ENCODE peak calls at places on chromosomes 2 and 18, in eight cellular contexts. One of them, this sample, is unnamed.

GRCh38 chr2:112152476-112153178 is 14.4 kb downstream of the FBLN7 start:
- DNase-seq in sigmoid colon: no peak
- DNase-seq in right lobe of liver: no peak
- DNase-seq in ovary: no peak
- DNase-seq in K562: no peak
- DNase-seq in tibial nerve: no peak
- DNase-seq in stomach: peak; percentile 11
- DNase-seq in heart left ventricle: no peak
- DNase-seq in this sample: no peak

GRCh38 chr2:72837171-72837570 is 11.3 kb upstream of the EXOC6B start:
- DNase-seq in sigmoid colon: no peak
- DNase-seq in right lobe of liver: no peak
- DNase-seq in ovary: no peak
- DNase-seq in K562: no peak
- DNase-seq in tibial nerve: no peak
- DNase-seq in stomach: no peak
- DNase-seq in heart left ventricle: no peak
- DNase-seq in this sample: no peak

GRCh38 chr2:134465228-134465627 is 211.4 kb downstream of the MGAT5 start:
- DNase-seq in sigmoid colon: no peak
- DNase-seq in right lobe of liver: no peak
- DNase-seq in ovary: no peak
- DNase-seq in K562: no peak
- DNase-seq in tibial nerve: no peak
- DNase-seq in stomach: peak; percentile 15
- DNase-seq in heart left ventricle: no peak
- DNase-seq in this sample: no peak

GRCh38 chr2:203835420-203835819 is 32.2 kb upstream of the CTLA4 start:
- DNase-seq in sigmoid colon: no peak
- DNase-seq in right lobe of liver: no peak
- DNase-seq in ovary: no peak
- DNase-seq in K562: no peak
- DNase-seq in tibial nerve: no peak
- DNase-seq in stomach: no peak
- DNase-seq in heart left ventricle: no peak
- DNase-seq in this sample: no peak

GRCh38 chr2:64482765-64483504 is 29.0 kb downstream of the LGALSL start:
- DNase-seq in sigmoid colon: no peak
- DNase-seq in right lobe of liver: no peak
- DNase-seq in ovary: no peak
- DNase-seq in K562: no peak
- DNase-seq in tibial nerve: no peak
- DNase-seq in stomach: peak; percentile 44
- DNase-seq in heart left ventricle: no peak
- DNase-seq in this sample: no peak

GRCh38 chr2:179429060-179429471 is 164.4 kb upstream of the SESTD1 start:
- DNase-seq in sigmoid colon: no peak
- DNase-seq in right lobe of liver: no peak
- DNase-seq in ovary: peak; percentile 29
- DNase-seq in K562: no peak
- DNase-seq in tibial nerve: no peak
- DNase-seq in stomach: no peak
- DNase-seq in heart left ventricle: no peak
- DNase-seq in this sample: no peak

GRCh38 chr2:86216577-86217555 is 17.6 kb downstream of the MRPL35 start:
- DNase-seq in sigmoid colon: no peak
- DNase-seq in right lobe of liver: no peak
- DNase-seq in ovary: no peak
- DNase-seq in K562: peak; percentile 44
- DNase-seq in tibial nerve: no peak
- DNase-seq in stomach: no peak
- DNase-seq in heart left ventricle: no peak
- DNase-seq in this sample: peak; percentile 63

GRCh38 chr2:109144271-109144670 is 15.3 kb downstream of the SH3RF3 start:
- DNase-seq in sigmoid colon: no peak
- DNase-seq in right lobe of liver: no peak
- DNase-seq in ovary: no peak
- DNase-seq in K562: no peak
- DNase-seq in tibial nerve: no peak
- DNase-seq in stomach: no peak
- DNase-seq in heart left ventricle: no peak
- DNase-seq in this sample: no peak

GRCh38 chr2:221063568-221063967 is 508.5 kb downstream of the EPHA4 start:
- DNase-seq in sigmoid colon: no peak
- DNase-seq in right lobe of liver: no peak
- DNase-seq in ovary: no peak
- DNase-seq in K562: no peak
- DNase-seq in tibial nerve: no peak
- DNase-seq in stomach: no peak
- DNase-seq in heart left ventricle: no peak
- DNase-seq in this sample: no peak

GRCh38 chr2:25877431-25878360 is 591 bp downstream of the ASXL2 start:
- DNase-seq in sigmoid colon: peak; percentile 74
- DNase-seq in right lobe of liver: peak; percentile 67
- DNase-seq in ovary: peak; percentile 58
- DNase-seq in K562: peak; percentile 55
- DNase-seq in tibial nerve: no peak
- DNase-seq in stomach: peak; percentile 49
- DNase-seq in heart left ventricle: peak; percentile 48
- DNase-seq in this sample: peak; percentile 79

GRCh38 chr2:14866953-14867352 is 234.4 kb downstream of the LRATD1 start:
- DNase-seq in sigmoid colon: no peak
- DNase-seq in right lobe of liver: no peak
- DNase-seq in ovary: no peak
- DNase-seq in K562: no peak
- DNase-seq in tibial nerve: no peak
- DNase-seq in stomach: no peak
- DNase-seq in heart left ventricle: no peak
- DNase-seq in this sample: no peak

GRCh38 chr18:62763101-62763521 is 47.8 kb downstream of the PHLPP1 start:
- DNase-seq in sigmoid colon: no peak
- DNase-seq in right lobe of liver: no peak
- DNase-seq in ovary: no peak
- DNase-seq in K562: no peak
- DNase-seq in tibial nerve: no peak
- DNase-seq in stomach: no peak
- DNase-seq in heart left ventricle: no peak
- DNase-seq in this sample: no peak

GRCh38 chr18:36200354-36200771 is 13.1 kb downstream of the MOCOS start:
- DNase-seq in sigmoid colon: no peak
- DNase-seq in right lobe of liver: no peak
- DNase-seq in ovary: no peak
- DNase-seq in K562: peak; percentile 73
- DNase-seq in tibial nerve: no peak
- DNase-seq in stomach: no peak
- DNase-seq in heart left ventricle: no peak
- DNase-seq in this sample: no peak

GRCh38 chr18:31723998-31724711 is 36.5 kb downstream of the SLC25A52 start:
- DNase-seq in sigmoid colon: peak; percentile 65
- DNase-seq in right lobe of liver: peak; percentile 86
- DNase-seq in ovary: peak; percentile 56
- DNase-seq in K562: no peak
- DNase-seq in tibial nerve: no peak
- DNase-seq in stomach: peak; percentile 57
- DNase-seq in heart left ventricle: peak; percentile 24
- DNase-seq in this sample: no peak

GRCh38 chr2:69615969-69616368 is 27.6 kb downstream of the AAK1 start:
- DNase-seq in sigmoid colon: no peak
- DNase-seq in right lobe of liver: no peak
- DNase-seq in ovary: no peak
- DNase-seq in K562: no peak
- DNase-seq in tibial nerve: no peak
- DNase-seq in stomach: no peak
- DNase-seq in heart left ventricle: no peak
- DNase-seq in this sample: no peak

GRCh38 chr2:62939735-62940491 is 110.7 kb upstream of the OTX1 start:
- DNase-seq in sigmoid colon: no peak
- DNase-seq in right lobe of liver: no peak
- DNase-seq in ovary: no peak
- DNase-seq in K562: no peak
- DNase-seq in tibial nerve: no peak
- DNase-seq in stomach: no peak
- DNase-seq in heart left ventricle: no peak
- DNase-seq in this sample: no peak

GRCh38 chr2:178109813-178110212 is 2.4 kb upstream of the RBM45 start:
- DNase-seq in sigmoid colon: no peak
- DNase-seq in right lobe of liver: no peak
- DNase-seq in ovary: no peak
- DNase-seq in K562: peak; percentile 33
- DNase-seq in tibial nerve: no peak
- DNase-seq in stomach: no peak
- DNase-seq in heart left ventricle: no peak
- DNase-seq in this sample: peak; percentile 64

DNA sequence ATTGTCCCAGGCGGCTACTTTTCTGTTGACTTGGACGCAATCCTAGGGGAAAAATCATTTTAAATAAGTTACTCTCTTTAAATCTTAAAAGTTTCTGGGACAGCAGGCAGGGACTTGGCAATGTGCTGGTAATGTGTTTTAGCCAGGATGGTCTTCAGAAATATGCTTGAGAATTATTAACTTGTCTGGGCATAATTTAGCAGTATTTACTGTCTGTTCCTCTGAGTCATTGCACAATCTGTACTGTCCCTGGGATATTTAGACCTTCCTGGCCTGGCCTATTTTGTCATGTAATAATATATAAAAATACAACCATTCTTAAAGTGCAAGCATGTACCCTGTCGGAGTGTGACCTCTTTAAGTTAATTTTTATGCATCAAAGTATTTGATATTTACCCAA is 388.6 kb upstream of the FANCL start:
- DNase-seq in sigmoid colon: no peak
- DNase-seq in right lobe of liver: no peak
- DNase-seq in ovary: no peak
- DNase-seq in K562: no peak
- DNase-seq in tibial nerve: no peak
- DNase-seq in stomach: no peak
- DNase-seq in heart left ventricle: no peak
- DNase-seq in this sample: no peak
- TF ChIP-seq CTCF in sigmoid colon: no peak
- TF ChIP-seq CTCF in right lobe of liver: no peak
- TF ChIP-seq CTCF in ovary: no peak
- TF ChIP-seq CTCF in K562: no peak
- TF ChIP-seq CTCF in tibial nerve: no peak
- TF ChIP-seq CTCF in stomach: no peak
- TF ChIP-seq CTCF in heart left ventricle: no peak
- TF ChIP-seq CTCF in this sample: no peak

GRCh38 chr2:130836501-130837174 is at the start of gene ARHGEF4:
- DNase-seq in sigmoid colon: no peak
- DNase-seq in right lobe of liver: peak; percentile 76
- DNase-seq in ovary: no peak
- DNase-seq in K562: peak; percentile 87
- DNase-seq in tibial nerve: no peak
- DNase-seq in stomach: peak; percentile 70
- DNase-seq in heart left ventricle: no peak
- DNase-seq in this sample: peak; percentile 56

GRCh38 chr2:130837175-130837810 is 579 bp downstream of the ARHGEF4 start:
- DNase-seq in sigmoid colon: no peak
- DNase-seq in right lobe of liver: no peak
- DNase-seq in ovary: no peak
- DNase-seq in K562: no peak
- DNase-seq in tibial nerve: no peak
- DNase-seq in stomach: no peak
- DNase-seq in heart left ventricle: no peak
- DNase-seq in this sample: no peak

GRCh38 chr2:130835766-130836015 is 1.0 kb upstream of the ARHGEF4 start:
- DNase-seq in sigmoid colon: peak; percentile 34
- DNase-seq in right lobe of liver: no peak
- DNase-seq in ovary: no peak
- DNase-seq in K562: no peak
- DNase-seq in tibial nerve: no peak
- DNase-seq in stomach: no peak
- DNase-seq in heart left ventricle: no peak
- DNase-seq in this sample: no peak

GRCh38 chr2:130839011-130839780 is 2.5 kb downstream of the ARHGEF4 start:
- DNase-seq in sigmoid colon: no peak
- DNase-seq in right lobe of liver: no peak
- DNase-seq in ovary: no peak
- DNase-seq in K562: no peak
- DNase-seq in tibial nerve: no peak
- DNase-seq in stomach: no peak
- DNase-seq in heart left ventricle: no peak
- DNase-seq in this sample: no peak

GRCh38 chr2:130837811-130838565 is 1.3 kb downstream of the ARHGEF4 start:
- DNase-seq in sigmoid colon: no peak
- DNase-seq in right lobe of liver: no peak
- DNase-seq in ovary: no peak
- DNase-seq in K562: no peak
- DNase-seq in tibial nerve: no peak
- DNase-seq in stomach: no peak
- DNase-seq in heart left ventricle: no peak
- DNase-seq in this sample: no peak
- H3K4me3 ChIP-seq in sigmoid colon: no peak overlapping the region
- H3K4me3 ChIP-seq in right lobe of liver: no peak overlapping the region
- H3K4me3 ChIP-seq in ovary: no peak overlapping the region
- H3K4me3 ChIP-seq in K562: no peak overlapping the region
- H3K4me3 ChIP-seq in tibial nerve: peak overlapping the region; percentile 44
- H3K4me3 ChIP-seq in stomach: peak overlapping the region; percentile 43
- H3K4me3 ChIP-seq in heart left ventricle: no peak overlapping the region
- H3K4me3 ChIP-seq in this sample: no peak overlapping the region

GRCh38 chr2:121253021-121253673 is 31.9 kb downstream of the TFCP2L1 start:
- DNase-seq in sigmoid colon: peak; percentile 36
- DNase-seq in right lobe of liver: no peak
- DNase-seq in ovary: no peak
- DNase-seq in K562: no peak
- DNase-seq in tibial nerve: no peak
- DNase-seq in stomach: no peak
- DNase-seq in heart left ventricle: no peak
- DNase-seq in this sample: no peak
- TF ChIP-seq POLR2A in sigmoid colon: no peak
- TF ChIP-seq POLR2A in right lobe of liver: no peak
- TF ChIP-seq POLR2A in ovary: no peak
- TF ChIP-seq POLR2A in K562: no peak
- TF ChIP-seq POLR2A in tibial nerve: no peak
- TF ChIP-seq POLR2A in stomach: no peak
- TF ChIP-seq POLR2A in heart left ventricle: no peak
- TF ChIP-seq POLR2A in this sample: no peak

GRCh38 chr2:152755029-152755428 is 36.6 kb downstream of the ARL6IP6 start:
- DNase-seq in sigmoid colon: no peak
- DNase-seq in right lobe of liver: no peak
- DNase-seq in ovary: peak; percentile 36
- DNase-seq in K562: no peak
- DNase-seq in tibial nerve: no peak
- DNase-seq in stomach: no peak
- DNase-seq in heart left ventricle: no peak
- DNase-seq in this sample: peak; percentile 11
- TF ChIP-seq CTCF in sigmoid colon: peak; percentile 24
- TF ChIP-seq CTCF in right lobe of liver: no peak
- TF ChIP-seq CTCF in ovary: no peak
- TF ChIP-seq CTCF in K562: peak; percentile 12
- TF ChIP-seq CTCF in tibial nerve: no peak
- TF ChIP-seq CTCF in stomach: no peak
- TF ChIP-seq CTCF in heart left ventricle: peak; percentile 8
- TF ChIP-seq CTCF in this sample: peak; percentile 24

GRCh38 chr2:202031261-202031986 is 2.2 kb upstream of the FZD7 start:
- DNase-seq in sigmoid colon: no peak
- DNase-seq in right lobe of liver: no peak
- DNase-seq in ovary: no peak
- DNase-seq in K562: no peak
- DNase-seq in tibial nerve: no peak
- DNase-seq in stomach: no peak
- DNase-seq in heart left ventricle: no peak
- DNase-seq in this sample: no peak
- H3K4me3 ChIP-seq in sigmoid colon: peak overlapping the region; percentile 69
- H3K4me3 ChIP-seq in right lobe of liver: no peak overlapping the region
- H3K4me3 ChIP-seq in ovary: no peak overlapping the region
- H3K4me3 ChIP-seq in K562: no peak overlapping the region
- H3K4me3 ChIP-seq in tibial nerve: no peak overlapping the region
- H3K4me3 ChIP-seq in stomach: no peak overlapping the region
- H3K4me3 ChIP-seq in heart left ventricle: no peak overlapping the region
- H3K4me3 ChIP-seq in this sample: no peak overlapping the region

GRCh38 chr2:100394111-100394641 is 23.3 kb downstream of the CHST10 start:
- DNase-seq in sigmoid colon: no peak
- DNase-seq in right lobe of liver: no peak
- DNase-seq in ovary: no peak
- DNase-seq in K562: no peak
- DNase-seq in tibial nerve: no peak
- DNase-seq in stomach: no peak
- DNase-seq in heart left ventricle: no peak
- DNase-seq in this sample: no peak
- TF ChIP-seq POLR2A in sigmoid colon: no peak
- TF ChIP-seq POLR2A in right lobe of liver: no peak
- TF ChIP-seq POLR2A in ovary: no peak
- TF ChIP-seq POLR2A in K562: no peak
- TF ChIP-seq POLR2A in tibial nerve: no peak
- TF ChIP-seq POLR2A in stomach: no peak
- TF ChIP-seq POLR2A in heart left ventricle: no peak
- TF ChIP-seq POLR2A in this sample: no peak